ENCODE peak calls at places on chromosomes 11 and 22, in five cellular contexts. A is mesenchymal stem cell, F is neuronal stem cell, P is fibroblast of lung, D is K562. Z is an unnamed sample.
A peak's percentile ranks its signal among the peaks of the same experiment; 100 is the strongest.

GRCh38 chr22:36331912-36332622 is 55.7 kb downstream of the MYH9 start:
- DNase-seq in A (peak; percentile 59), D (no peak), F (no peak), P (peak; percentile 70), Z (peak; percentile 47)

GRCh38 chr11:3831378-3832239 is 9.2 kb downstream of the RHOG start:
- DNase-seq in P (no peak), F (no peak), D (peak; percentile 82), A (no peak), Z (no peak)

GRCh38 chr11:94909371-94909820 is 64.0 kb downstream of the CWC15 start:
- DNase-seq in P (no peak), F (no peak), D (no peak), A (peak; percentile 89), Z (no peak)

GRCh38 chr11:9397746-9398680 is 13.6 kb downstream of the IPO7 start:
- DNase-seq in D (no peak), F (no peak), P (no peak), A (no peak), Z (no peak)

GRCh38 chr22:33400891-33401290 is 342.7 kb upstream of the SYN3 start:
- DNase-seq in D (no peak), F (no peak), P (no peak), A (no peak), Z (no peak)

GRCh38 chr11:104005234-104005855 is 31.1 kb upstream of the DDI1 start:
- DNase-seq in P (peak; percentile 62), F (no peak), D (no peak), A (peak; percentile 50), Z (no peak)

GRCh38 chr11:117610901-117611300 is 186.1 kb downstream of the DSCAML1 start:
- DNase-seq in D (no peak), P (no peak), A (no peak), F (no peak), Z (no peak)

GRCh38 chr11:763073-763463 is 14.2 kb downstream of the GATD1 start:
- DNase-seq in D (peak; percentile 54), A (no peak), P (no peak), F (no peak), Z (peak; percentile 47)

GRCh38 chr22:39994046-39994565 is 648 bp upstream of the FAM83F start:
- DNase-seq in A (no peak), F (no peak), P (no peak), D (peak; percentile 66), Z (no peak)

GRCh38 chr22:47619631-47620030 is 857.2 kb downstream of the TBC1D22A start:
- DNase-seq in P (no peak), A (no peak), D (no peak), F (no peak), Z (no peak)

GRCh38 chr11:33721291-33721840 is 14.9 kb downstream of the CD59 start:
- DNase-seq in A (peak; percentile 83), D (no peak), P (peak; percentile 51), F (no peak), Z (no peak)

GRCh38 chr22:39915295-39915726 is 14.4 kb downstream of the GRAP2 start:
- DNase-seq in P (no peak), F (no peak), A (no peak), D (no peak), Z (no peak)

GRCh38 chr22:39239561-39240423 is 5.0 kb downstream of the PDGFB start:
- DNase-seq in P (no peak), D (no peak), F (no peak), A (no peak), Z (no peak)

GRCh38 chr22:30947163-30947820 is 21.3 kb downstream of the MORC2 start:
- DNase-seq in D (no peak), P (no peak), F (peak; percentile 62), A (no peak), Z (peak; percentile 13)

GRCh38 chr11:98155696-98156095 is 865.1 kb upstream of the CNTN5 start:
- DNase-seq in F (no peak), A (no peak), P (no peak), D (no peak), Z (no peak)

GRCh38 chr11:128653828-128654231 is 40.0 kb upstream of the FLI1 start:
- DNase-seq in A (peak; percentile 30), D (no peak), P (no peak), F (no peak), Z (peak; percentile 33)

GRCh38 chr22:36086629-36087254 is 58.1 kb upstream of the RBFOX2 start:
- DNase-seq in P (no peak), F (no peak), A (no peak), D (no peak), Z (no peak)

GRCh38 chr11:65573391-65574146 is 1.2 kb downstream of the FAM89B start:
- DNase-seq in F (no peak), A (no peak), P (no peak), D (no peak), Z (no peak)

GRCh38 chr11:35166369-35167360 is 27.7 kb downstream of the CD44 start:
- DNase-seq in D (no peak), A (peak; percentile 89), P (peak; percentile 51), F (no peak), Z (no peak)

GRCh38 chr11:1308745-1309497 is 511 bp downstream of the TOLLIP start:
- DNase-seq in A (peak; percentile 37), F (no peak), D (no peak), P (peak; percentile 22), Z (no peak)

GRCh38 chr11:72587696-72588095 is 86.5 kb downstream of the PDE2A start:
- DNase-seq in D (no peak), P (no peak), F (no peak), A (no peak), Z (no peak)

GRCh38 chr22:38415561-38416321 is 39.3 kb downstream of the KCNJ4 start:
- DNase-seq in D (no peak), A (no peak), F (no peak), P (no peak), Z (peak; percentile 3)

GRCh38 chr11:111413849-111414248 is 34.8 kb upstream of the POU2AF1 start:
- DNase-seq in P (no peak), A (no peak), F (no peak), D (no peak), Z (no peak)

GRCh38 chr11:94150056-94150455 is 21.4 kb downstream of the PANX1 start:
- DNase-seq in P (no peak), F (no peak), A (no peak), D (no peak), Z (no peak)

GRCh38 chr11:79940165-79940564 is 499.3 kb upstream of the TENM4 start:
- DNase-seq in P (peak; percentile 36), F (no peak), A (no peak), D (no peak), Z (peak; percentile 26)

GRCh38 chr11:8811571-8811970 is 99.4 kb upstream of the AKIP1 start:
- DNase-seq in P (no peak), D (no peak), A (no peak), F (no peak), Z (no peak)

GRCh38 chr11:14905104-14906033 is 13.3 kb upstream of the CYP2R1 start:
- DNase-seq in A (peak; percentile 34), D (no peak), F (no peak), P (peak; percentile 60), Z (peak; percentile 58)

GRCh38 chr11:60855726-60856633 is at the start of gene PTGDR2:
- DNase-seq in A (no peak), D (peak; percentile 72), F (no peak), P (peak; percentile 47), Z (no peak)

GRCh38 chr11:93729129-93729616 is 12.1 kb downstream of the TAF1D start:
- DNase-seq in A (no peak), F (no peak), P (no peak), D (no peak), Z (no peak)

GRCh38 chr11:12725047-12725862 is 51.0 kb downstream of the TEAD1 start:
- DNase-seq in D (no peak), A (peak; percentile 68), F (no peak), P (no peak), Z (no peak)

GRCh38 chr22:40721266-40721665 is 42.0 kb downstream of the MCHR1 start:
- DNase-seq in F (no peak), A (peak; percentile 76), P (peak; percentile 65), D (peak; percentile 24), Z (peak; percentile 37)

GRCh38 chr11:34284166-34284565 is 73.6 kb downstream of the ABTB2 start:
- DNase-seq in P (no peak), F (no peak), A (no peak), D (no peak), Z (no peak)

GRCh38 chr11:123302751-123303195 is 107.7 kb upstream of the CLMP start:
- DNase-seq in P (peak; percentile 18), D (no peak), F (no peak), A (peak; percentile 73), Z (peak; percentile 17)
- H3K4me2 ChIP-seq in P (no peak overlapping the region), D (no peak overlapping the region), F (no peak overlapping the region), A (no peak overlapping the region), Z (peak overlapping the region; percentile 87)

DNA sequence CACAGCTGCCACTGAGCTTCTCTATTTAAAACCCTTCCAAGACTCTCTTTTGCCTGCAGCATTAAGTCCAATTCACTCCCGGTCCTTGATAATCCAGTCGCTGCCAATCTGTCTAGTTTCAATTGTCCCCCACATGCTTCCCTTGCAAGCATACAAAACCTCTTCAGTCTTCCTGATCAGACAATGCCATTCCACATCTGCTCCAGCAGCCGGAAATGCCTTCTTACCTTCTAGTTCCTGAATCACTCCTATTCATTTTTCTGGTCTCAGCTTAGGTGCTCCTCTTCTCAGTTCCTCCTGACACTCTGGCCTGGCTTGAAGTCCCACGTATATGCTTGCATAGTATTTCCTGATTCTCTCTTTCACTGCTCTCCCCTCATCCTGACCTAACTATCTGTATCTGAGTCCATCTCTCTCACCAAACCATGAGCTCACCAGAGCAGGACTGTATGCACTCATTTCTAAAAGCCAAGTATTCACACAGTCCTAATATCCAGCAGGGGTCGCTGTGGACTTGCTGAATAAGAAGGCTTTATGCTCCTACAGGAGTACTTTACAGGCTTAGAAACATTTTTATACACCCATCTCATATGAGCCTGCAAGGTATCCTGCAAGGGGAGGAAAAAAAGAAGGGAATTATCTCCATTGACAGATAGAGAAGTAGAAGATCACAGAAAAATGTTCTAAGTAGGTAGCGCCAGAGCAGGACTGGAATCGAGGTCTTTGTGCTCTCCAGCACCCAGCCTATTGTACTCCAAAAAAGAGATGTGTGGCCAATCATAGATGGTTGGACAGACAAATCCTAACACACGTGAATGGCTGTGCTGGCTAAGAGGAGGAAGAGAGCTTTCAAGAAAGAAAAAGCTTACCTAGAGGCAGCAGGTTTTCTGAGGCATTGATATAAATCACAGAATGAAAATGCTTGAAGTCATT is 19.2 kb downstream of the XRRA1 start:
- DNase-seq in D (peak; percentile 92), F (peak; percentile 90), P (peak; percentile 95), A (peak; percentile 92), Z (peak; percentile 95)
- H3K4me1 ChIP-seq in D (no peaks in the 10 kb centered on the region), F (no peaks in the 10 kb centered on the region), P (peaks cover 10% of the 10 kb centered on the region), A (peaks cover 3% of the 10 kb centered on the region), Z (no peaks in the 10 kb centered on the region)

GRCh38 chr11:20598487-20598886 is 921 bp upstream of the SLC6A5 start:
- DNase-seq in D (no peak), A (no peak), P (no peak), F (no peak), Z (no peak)
- H3K4me2 ChIP-seq in D (no peak overlapping the region), A (no peak overlapping the region), P (no peak overlapping the region), F (no peak overlapping the region), Z (no peak overlapping the region)

GRCh38 chr11:46114378-46114777 is 6.9 kb downstream of the PHF21A start:
- DNase-seq in A (no peak), D (no peak), P (no peak), F (no peak), Z (no peak)

GRCh38 chr11:46116007-46116711 is 5.1 kb downstream of the PHF21A start:
- DNase-seq in A (no peak), P (no peak), D (no peak), F (no peak), Z (no peak)

GRCh38 chr11:46117842-46118241 is 3.4 kb downstream of the PHF21A start:
- DNase-seq in D (peak; percentile 56), A (no peak), F (no peak), P (peak; percentile 31), Z (no peak)

GRCh38 chr11:46112961-46113617 is 8.2 kb downstream of the PHF21A start:
- DNase-seq in P (peak; percentile 72), F (peak; percentile 35), A (peak; percentile 71), D (peak; percentile 88), Z (peak; percentile 72)

GRCh38 chr11:46114961-46115360 is 6.3 kb downstream of the PHF21A start:
- DNase-seq in P (no peak), D (no peak), F (no peak), A (no peak), Z (no peak)
- H3K4me1 ChIP-seq in P (peaks cover 2% of the 10 kb centered on the region), D (peaks cover 7% of the 10 kb centered on the region), F (peaks cover 13% of the 10 kb centered on the region), A (peaks cover 4% of the 10 kb centered on the region), Z (peaks cover 32% of the 10 kb centered on the region)